ENCODE peak calls at places on chromosomes 5 and 9, in seven cellular contexts. X is astrocyte of the spinal cord, L is glutamatergic neuron, Q is choroid plexus epithelial cell, A is DND-41, G is left ventricle myocardium inferior, R is transverse colon. Y is an unnamed sample.

GRCh38 chr9:126397056-126397455 is 70.4 kb downstream of the MVB12B start:
- DNase-seq in R (peak; percentile 66), Q (no peak), L (no peak), G (no peak), A (peak; percentile 72), X (no peak), Y (no peak)

GRCh38 chr5:140042551-140043507 is at the start of gene NRG2:
- DNase-seq in Q (peak; percentile 21), L (peak; percentile 89), X (peak; percentile 45), G (peak; percentile 80), A (no peak), R (peak; percentile 63), Y (peak; percentile 79)

GRCh38 chr5:105924366-105924765 is 1746.4 kb downstream of the EFNA5 start:
- DNase-seq in X (no peak), Q (peak; percentile 75), L (no peak), R (no peak), A (no peak), G (no peak), Y (no peak)

GRCh38 chr9:108816037-108816436 is 39.7 kb downstream of the ACTL7B start:
- DNase-seq in Q (peak; percentile 26), G (peak; percentile 19), R (no peak), L (no peak), X (no peak), A (no peak), Y (no peak)

GRCh38 chr9:128370752-128371621 is at the start of gene URM1:
- DNase-seq in A (peak; percentile 96), G (peak; percentile 96), X (peak; percentile 98), R (peak; percentile 96), Q (peak; percentile 96), L (peak; percentile 95), Y (peak; percentile 85)

GRCh38 chr9:129888085-129888808 is 53.0 kb downstream of the USP20 start:
- DNase-seq in X (no peak), R (peak; percentile 84), L (no peak), Q (no peak), A (peak; percentile 96), G (peak; percentile 53), Y (no peak)

GRCh38 chr9:121622842-121623203 is 28.6 kb upstream of the DAB2IP start:
- DNase-seq in L (no peak), X (no peak), A (no peak), Q (no peak), R (no peak), G (no peak), Y (no peak)

GRCh38 chr9:137405677-137406081 is 17.3 kb downstream of the EXD3 start:
- DNase-seq in L (no peak), R (no peak), X (no peak), G (no peak), Q (no peak), A (no peak), Y (no peak)

GRCh38 chr5:14369780-14370179 is 211.8 kb upstream of the OTULINL start:
- DNase-seq in L (no peak), G (no peak), Q (no peak), R (no peak), X (no peak), A (no peak), Y (no peak)

GRCh38 chr9:132041825-132042224 is 37.8 kb downstream of the MED27 start:
- DNase-seq in A (no peak), Q (no peak), G (no peak), L (no peak), R (no peak), X (no peak), Y (no peak)

GRCh38 chr9:108645520-108645919 is 210.3 kb downstream of the ACTL7B start:
- DNase-seq in L (no peak), X (no peak), A (no peak), Q (no peak), R (no peak), G (no peak), Y (no peak)

GRCh38 chr5:73450041-73450598 is 1.5 kb upstream of the FOXD1 start:
- DNase-seq in G (no peak), Q (no peak), L (no peak), A (no peak), X (peak; percentile 20), R (no peak), Y (no peak)

GRCh38 chr5:73448072-73448432 is 525 bp downstream of the FOXD1 start:
- DNase-seq in R (no peak), X (no peak), A (no peak), L (peak; percentile 53), Q (no peak), G (no peak), Y (peak; percentile 19)

GRCh38 chr5:73447234-73448071 is 1.1 kb downstream of the FOXD1 start:
- DNase-seq in Q (peak; percentile 78), L (peak; percentile 67), A (no peak), R (peak; percentile 25), X (peak; percentile 74), G (no peak), Y (peak; percentile 38)

GRCh38 chr5:73446631-73447233 is 1.8 kb downstream of the FOXD1 start:
- DNase-seq in Q (no peak), G (no peak), X (peak; percentile 17), L (peak; percentile 44), A (no peak), R (no peak), Y (no peak)

GRCh38 chr5:73448451-73449136 is at the start of gene FOXD1:
- DNase-seq in R (peak; percentile 58), G (peak; percentile 43), Q (peak; percentile 99), X (peak; percentile 99), A (no peak), L (peak; percentile 84), Y (peak; percentile 65)
- TF ChIP-seq CTCF in R (no peak), G (no peak), Q (peak; percentile 28), X (peak; percentile 7), A (no peak), L (no peak), Y (no peak)

GRCh38 chr5:81826128-81826527 is 75.2 kb upstream of the SSBP2 start:
- DNase-seq in A (no peak), X (no peak), L (no peak), R (no peak), G (no peak), Q (peak; percentile 61), Y (no peak)
- TF ChIP-seq CTCF in A (peak; percentile 9), X (peak; percentile 12), L (no peak), R (no peak), G (no peak), Q (peak; percentile 52), Y (no peak)

DNA sequence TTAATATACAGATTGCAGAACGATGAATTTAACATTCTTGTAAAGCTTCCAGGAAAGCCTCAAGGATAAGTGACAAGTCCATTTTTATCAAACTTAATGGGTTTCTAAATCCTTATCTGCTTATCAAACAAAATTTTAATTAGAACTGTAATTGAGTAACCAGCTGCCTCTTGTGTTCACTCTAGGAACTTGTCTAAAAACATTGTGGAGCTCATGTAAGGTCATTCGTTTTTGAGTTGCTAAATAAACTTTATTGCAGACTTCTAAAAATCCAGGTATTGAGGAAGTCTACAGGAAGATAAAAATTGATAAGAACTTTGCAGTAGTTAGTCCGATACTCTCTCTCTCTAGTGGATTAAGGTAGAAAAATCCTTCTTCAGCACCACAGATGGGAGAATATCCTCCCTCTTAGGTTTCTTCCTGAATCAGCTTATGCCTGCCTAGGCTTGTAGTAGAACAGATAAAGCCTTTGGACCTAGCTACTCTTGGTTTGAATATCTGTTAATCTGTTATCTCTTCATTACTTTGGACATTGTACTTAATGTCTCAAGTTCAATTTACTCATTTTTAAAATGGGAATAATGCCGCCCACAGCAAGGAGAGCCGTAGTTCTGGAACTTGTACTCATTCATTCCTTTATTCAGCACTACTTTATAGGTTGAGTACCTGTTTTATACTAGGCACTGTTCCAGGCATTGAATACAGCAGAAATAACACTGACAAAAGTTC is 60.0 kb upstream of the DHFR start:
- DNase-seq in G (no peak), R (no peak), Q (no peak), X (no peak), L (no peak), A (no peak), Y (no peak)
- TF ChIP-seq CTCF in G (no peak), R (no peak), Q (no peak), X (no peak), L (no peak), A (no peak), Y (no peak)

DNA sequence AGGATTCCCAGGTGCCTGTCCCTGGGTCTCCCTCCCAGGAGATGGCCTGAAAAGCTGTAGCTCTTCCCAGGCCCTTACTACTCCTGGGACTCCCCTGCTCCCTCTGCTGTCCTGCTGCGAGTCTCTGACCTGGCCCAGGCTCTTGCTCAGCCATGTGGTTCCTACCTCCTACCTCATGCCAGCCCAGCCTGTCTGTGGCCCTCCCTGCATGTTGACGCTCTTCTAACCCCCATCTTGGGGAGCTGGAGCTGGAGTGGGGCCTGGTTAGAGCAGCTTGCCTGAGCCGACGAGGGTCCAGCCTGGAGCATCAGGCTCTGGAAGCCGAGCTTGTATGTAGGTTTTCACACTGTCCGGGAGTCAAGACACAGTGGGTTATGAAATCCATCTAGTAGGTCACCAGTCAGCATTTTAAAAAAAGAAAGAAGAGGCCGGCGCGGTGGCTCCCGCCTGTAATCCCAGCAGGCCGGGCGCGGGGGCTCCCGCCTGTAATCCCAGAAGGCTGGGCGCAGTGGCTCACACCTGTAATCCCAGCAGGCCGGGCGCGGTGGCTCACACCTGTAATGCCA is 244.4 kb downstream of the FANCC start:
- DNase-seq in X (no peak), Q (peak; percentile 52), L (no peak), R (no peak), G (no peak), A (no peak), Y (no peak)
- TF ChIP-seq CTCF in X (peak; percentile 48), Q (peak; percentile 67), L (no peak), R (no peak), G (peak; percentile 35), A (no peak), Y (peak; percentile 32)

GRCh38 chr5:132782101-132782500 is 5.1 kb upstream of the SEPTIN8 start:
- DNase-seq in R (no peak), X (peak; percentile 52), A (no peak), L (no peak), G (no peak), Q (peak; percentile 59), Y (no peak)
- TF ChIP-seq CTCF in R (no peak), X (no peak), A (no peak), L (no peak), G (no peak), Q (no peak), Y (no peak)

DNA sequence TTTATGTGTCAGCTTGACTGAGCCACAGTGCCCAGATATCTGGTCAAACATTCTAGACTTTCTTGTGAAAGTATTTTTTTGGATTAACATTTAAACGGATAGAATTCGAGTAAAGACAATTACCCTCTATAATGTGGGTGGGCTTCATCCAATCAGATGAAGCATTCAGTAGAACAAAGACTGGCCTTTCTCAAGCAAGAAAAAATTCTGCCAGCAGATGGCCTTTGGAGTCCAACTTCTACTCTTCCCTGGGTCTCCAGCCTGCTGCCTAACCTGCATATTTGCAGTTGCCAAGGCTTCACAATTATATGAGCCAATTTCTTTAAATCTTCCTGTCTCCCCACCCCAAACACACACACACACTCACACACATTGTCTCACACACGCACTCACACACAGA is 86.4 kb downstream of the MED10 start:
- DNase-seq in X (no peak), L (no peak), R (no peak), A (peak; percentile 7), Q (peak; percentile 29), G (no peak), Y (no peak)
- TF ChIP-seq CTCF in X (no peak), L (peak; percentile 23), R (no peak), A (peak; percentile 37), Q (peak; percentile 36), G (peak; percentile 58), Y (peak; percentile 42)

Y was measured in neural crest cell.